ENCODE peak calls at places on chromosomes 12 and 14, in five cellular contexts. B, L, G, I and O are unnamed samples.

GRCh38 chr12:47636908-47637780 is 68.7 kb downstream of the RPAP3 start:
- DNase-seq in I (peak), B (peak), G (peak), L (peak), O (no peak)

GRCh38 chr12:131105736-131106356 is 152.1 kb downstream of the ADGRD1 start:
- DNase-seq in B (no peak), G (peak), L (no peak), I (no peak), O (no peak)

GRCh38 chr12:52650520-52651081 is 1.4 kb downstream of the KRT2 start:
- DNase-seq in L (no peak), I (no peak), G (no peak), B (no peak), O (no peak)

GRCh38 chr14:101707285-101707842 is 54.1 kb upstream of the PPP2R5C start:
- DNase-seq in B (peak), L (peak), G (peak), I (peak), O (no peak)

GRCh38 chr12:52321433-52321832 is 235 bp upstream of the KRT83 start:
- DNase-seq in I (no peak), B (no peak), L (no peak), G (no peak), O (no peak)

GRCh38 chr12:77256924-77257323 is 191.6 kb upstream of the E2F7 start:
- DNase-seq in L (peak), G (no peak), B (peak), I (no peak), O (no peak)

GRCh38 chr12:8078400-8078799 is 3.7 kb upstream of the NECAP1 start:
- DNase-seq in B (peak), L (peak), I (peak), G (peak), O (no peak)

GRCh38 chr14:105871590-105871989 is 345.2 kb downstream of the TMEM121 start:
- DNase-seq in I (no peak), L (no peak), G (no peak), B (no peak), O (no peak)

GRCh38 chr12:26195641-26196423 is 459 bp downstream of the SSPN start:
- DNase-seq in B (peak), I (no peak), L (peak), G (no peak), O (peak)

GRCh38 chr14:70731447-70732239 is 77.7 kb downstream of the MAP3K9 start:
- DNase-seq in I (peak), L (no peak), G (no peak), B (no peak), O (no peak)

GRCh38 chr12:96130396-96131059 is 63.6 kb upstream of the ELK3 start:
- DNase-seq in B (no peak), I (no peak), G (no peak), L (no peak), O (no peak)

GRCh38 chr14:59028476-59029202 is 159.8 kb upstream of the DAAM1 start:
- DNase-seq in L (peak), G (no peak), I (peak), B (peak), O (peak)

GRCh38 chr12:127893875-127894635 is 372.9 kb upstream of the TMEM132C start:
- DNase-seq in G (no peak), L (peak), I (no peak), B (no peak), O (no peak)

GRCh38 chr12:31662176-31662849 is 2.8 kb downstream of the ETFBKMT start:
- DNase-seq in I (no peak), L (no peak), B (no peak), G (no peak), O (no peak)

GRCh38 chr14:86712176-86712575 is 1182.2 kb downstream of the FLRT2 start:
- DNase-seq in G (no peak), B (peak), I (no peak), L (peak), O (no peak)

GRCh38 chr12:124599074-124599999 is 31.9 kb upstream of the NCOR2 start:
- DNase-seq in B (no peak), G (no peak), L (peak), I (peak), O (no peak)

GRCh38 chr12:10088955-10089354 is 9.8 kb downstream of the CLEC1A start:
- DNase-seq in G (no peak), I (no peak), B (no peak), L (no peak), O (no peak)

GRCh38 chr12:124861492-124861891 is 2.2 kb downstream of the SCARB1 start:
- DNase-seq in G (no peak), L (peak), I (peak), B (no peak), O (no peak)

GRCh38 chr12:69096669-69097364 is 142.6 kb upstream of the CPSF6 start:
- DNase-seq in I (peak), L (peak), B (peak), G (no peak), O (no peak)

GRCh38 chr12:86627001-86627400 is 370.8 kb upstream of the MGAT4C start:
- DNase-seq in G (no peak), B (no peak), L (no peak), I (no peak), O (no peak)

GRCh38 chr12:42326466-42327226 is 679 bp downstream of the PPHLN1 start:
- DNase-seq in G (peak), B (peak), L (peak), I (peak), O (no peak)

GRCh38 chr14:71460091-71460490 is 472.1 kb upstream of the RGS6 start:
- DNase-seq in I (peak), B (no peak), L (no peak), G (no peak), O (no peak)

GRCh38 chr12:110513842-110514241 is 11.7 kb downstream of the RAD9B start:
- DNase-seq in I (no peak), G (no peak), B (no peak), L (no peak), O (no peak)

GRCh38 chr14:60188115-60188514 is 22.9 kb upstream of the DHRS7 start:
- DNase-seq in B (no peak), L (peak), I (no peak), G (no peak), O (no peak)

GRCh38 chr12:94659531-94659930 is 9.2 kb upstream of the TMCC3 start:
- DNase-seq in B (no peak), I (no peak), L (no peak), G (no peak), O (no peak)

GRCh38 chr14:58844544-58844943 is 206.8 kb downstream of the DACT1 start:
- DNase-seq in L (no peak), B (no peak), G (no peak), I (no peak), O (no peak)

GRCh38 chr14:98698341-98698740 is 573.7 kb downstream of the BCL11B start:
- DNase-seq in I (no peak), B (no peak), G (no peak), L (no peak), O (no peak)

GRCh38 chr12:13223176-13223806 is 26.8 kb downstream of the EMP1 start:
- DNase-seq in L (peak), I (peak), G (no peak), B (peak), O (peak)

GRCh38 chr14:99134333-99135046 is 137.5 kb downstream of the BCL11B start:
- DNase-seq in I (no peak), B (no peak), L (no peak), G (no peak), O (no peak)

GRCh38 chr12:121793836-121794531 is 496 bp upstream of the RHOF start:
- DNase-seq in I (peak), L (peak), G (peak), B (peak), O (no peak)

GRCh38 chr14:91649930-91650329 is 82.0 kb downstream of the CATSPERB start:
- DNase-seq in G (peak), B (peak), L (peak), I (peak), O (no peak)

GRCh38 chr12:2064078-2064507 is 11.3 kb downstream of the CACNA1C start:
- DNase-seq in L (peak), I (no peak), B (peak), G (peak), O (no peak)
- H3K4me3 ChIP-seq in L (peak), I (no peak), B (peak), G (peak), O (no peak)

GRCh38 chr12:108129017-108129812 is at the start of gene WSCD2:
- DNase-seq in L (peak), G (no peak), B (peak), I (peak), O (no peak)
- H3K4me3 ChIP-seq in L (peak), G (no peak), B (peak), I (peak), O (peak)

GRCh38 chr12:54429014-54429471 is 10.0 kb upstream of the ITGA5 start:
- DNase-seq in G (no peak), B (no peak), I (peak), L (no peak), O (no peak)
- H3K4me3 ChIP-seq in G (no peak), B (no peak), I (no peak), L (no peak), O (no peak)

DNA sequence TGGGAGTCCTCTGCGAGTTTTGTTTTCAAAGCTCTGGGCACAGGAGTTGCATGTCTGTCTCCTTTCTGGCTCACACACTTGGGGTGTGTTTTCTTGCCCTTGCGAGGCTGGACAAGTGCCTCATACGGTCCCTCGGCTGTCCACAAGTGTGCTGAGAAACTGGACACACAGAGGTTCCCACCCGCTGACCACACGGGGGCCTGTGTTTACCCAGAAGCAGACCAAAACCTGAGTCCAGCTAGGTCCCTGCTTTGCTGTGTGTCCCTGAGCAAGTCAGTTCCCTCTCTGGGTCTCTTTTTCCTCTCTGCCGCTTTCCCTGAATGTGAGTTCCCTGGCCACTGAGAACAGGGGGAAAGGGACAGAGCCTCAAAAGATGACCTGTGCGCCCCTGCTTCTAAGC is 678 bp upstream of the OAS2 start:
- DNase-seq in G (no peak), B (no peak), I (no peak), L (no peak), O (no peak)
- H3K4me3 ChIP-seq in G (peak), B (peak), I (no peak), L (no peak), O (no peak)

DNA sequence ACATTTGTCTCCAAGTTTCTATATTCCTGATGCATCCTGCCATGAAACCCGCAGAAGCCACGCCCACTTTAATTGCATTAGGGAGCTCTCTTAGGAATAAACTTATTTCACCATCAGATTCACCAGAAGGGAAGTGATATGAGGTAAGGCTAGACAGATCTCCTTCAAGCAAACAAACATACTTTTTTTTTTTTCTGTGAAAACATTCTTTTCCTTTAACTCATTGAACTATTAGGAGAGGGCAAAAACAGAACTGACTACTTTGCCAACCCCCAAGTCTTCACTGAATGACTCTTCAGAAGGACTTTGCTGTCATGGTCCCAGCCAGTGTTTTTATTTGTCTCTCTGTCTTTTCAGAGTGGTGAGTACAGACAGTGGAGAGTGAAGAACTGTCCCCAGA is 48.4 kb downstream of the GTF2A1 start:
- DNase-seq in L (peak), I (no peak), B (peak), G (no peak), O (no peak)
- H3K4me3 ChIP-seq in L (no peak), I (no peak), B (peak), G (no peak), O (no peak)